ENCODE peak calls at places on chromosomes 3 and 15, in four cellular contexts. One of them, this sample, is unnamed.

GRCh38 chr3:55309336-55309735 is 177.8 kb downstream of the WNT5A start:
- DNase-seq in SK-N-SH: no peak
- DNase-seq in HepG2: no peak
- DNase-seq in GM12878: no peak
- DNase-seq in this sample: no peak

GRCh38 chr3:171768281-171768925 is 41.9 kb downstream of the PLD1 start:
- DNase-seq in HepG2: no peak
- DNase-seq in GM12878: no peak
- DNase-seq in SK-N-SH: no peak
- DNase-seq in this sample: no peak

GRCh38 chr3:127287840-127288239 is at the start of gene PRR20G:
- DNase-seq in SK-N-SH: no peak
- DNase-seq in GM12878: no peak
- DNase-seq in HepG2: no peak
- DNase-seq in this sample: no peak

GRCh38 chr3:14118400-14119165 is 6.1 kb downstream of the CHCHD4 start:
- DNase-seq in SK-N-SH: no peak
- DNase-seq in GM12878: no peak
- DNase-seq in HepG2: peak; percentile 93
- DNase-seq in this sample: peak; percentile 3

GRCh38 chr15:63503739-63504246 is 600 bp upstream of the USP3 start:
- DNase-seq in SK-N-SH: peak; percentile 44
- DNase-seq in HepG2: peak; percentile 71
- DNase-seq in GM12878: no peak
- DNase-seq in this sample: peak; percentile 69

GRCh38 chr15:44798815-44799214 is 62.5 kb downstream of the TRIM69 start:
- DNase-seq in SK-N-SH: peak; percentile 44
- DNase-seq in HepG2: peak; percentile 15
- DNase-seq in GM12878: no peak
- DNase-seq in this sample: peak; percentile 41

GRCh38 chr3:122515020-122515468 is 305 bp upstream of the KPNA1 start:
- DNase-seq in SK-N-SH: no peak
- DNase-seq in HepG2: no peak
- DNase-seq in GM12878: no peak
- DNase-seq in this sample: no peak

GRCh38 chr15:55003900-55004879 is 192.6 kb downstream of the RSL24D1 start:
- DNase-seq in HepG2: no peak
- DNase-seq in SK-N-SH: no peak
- DNase-seq in GM12878: no peak
- DNase-seq in this sample: peak; percentile 3

GRCh38 chr3:107217161-107217560 is 160.1 kb upstream of the CCDC54 start:
- DNase-seq in GM12878: no peak
- DNase-seq in SK-N-SH: no peak
- DNase-seq in HepG2: no peak
- DNase-seq in this sample: no peak

GRCh38 chr15:73924258-73924921 is 1.9 kb upstream of the LOXL1 start:
- DNase-seq in GM12878: no peak
- DNase-seq in HepG2: no peak
- DNase-seq in SK-N-SH: no peak
- DNase-seq in this sample: no peak

GRCh38 chr3:161475905-161476304 is 20.7 kb upstream of the OTOL1 start:
- DNase-seq in HepG2: peak; percentile 50
- DNase-seq in SK-N-SH: peak; percentile 5
- DNase-seq in GM12878: no peak
- DNase-seq in this sample: no peak

GRCh38 chr3:188567478-188568195 is 413.7 kb downstream of the LPP start:
- DNase-seq in HepG2: peak; percentile 20
- DNase-seq in GM12878: no peak
- DNase-seq in SK-N-SH: no peak
- DNase-seq in this sample: no peak
- TF ChIP-seq ZBTB33 in HepG2: no peak
- TF ChIP-seq ZBTB33 in GM12878: no peak
- TF ChIP-seq ZBTB33 in SK-N-SH: no peak
- TF ChIP-seq ZBTB33 in this sample: no peak

DNA sequence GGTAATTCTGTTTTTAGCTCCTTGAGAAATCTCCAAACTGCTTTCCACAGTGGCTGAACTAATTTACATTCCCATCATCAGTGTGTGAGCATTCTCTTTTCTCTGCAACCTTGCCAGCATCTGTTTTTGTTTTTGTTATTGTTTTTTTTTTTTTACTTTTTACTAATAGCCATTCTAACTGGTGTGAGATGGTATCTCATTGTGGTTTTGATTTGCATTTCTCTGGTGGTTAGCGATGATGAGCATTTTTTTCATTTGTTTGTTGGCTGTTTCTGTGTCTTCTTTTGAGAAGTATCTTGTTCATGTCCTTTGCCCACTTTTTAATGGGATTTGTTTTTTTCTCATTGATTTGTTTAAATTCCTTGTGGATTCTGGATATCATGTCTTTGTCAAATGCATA is 129.7 kb upstream of the ABHD17C start:
- DNase-seq in GM12878: no peak
- DNase-seq in HepG2: no peak
- DNase-seq in SK-N-SH: no peak
- DNase-seq in this sample: no peak
- TF ChIP-seq TAF1 in GM12878: no peak
- TF ChIP-seq TAF1 in HepG2: no peak
- TF ChIP-seq TAF1 in SK-N-SH: no peak
- TF ChIP-seq TAF1 in this sample: no peak

GRCh38 chr3:34268032-34268760 is 469.8 kb downstream of the PDCD6IP start:
- DNase-seq in SK-N-SH: no peak
- DNase-seq in GM12878: no peak
- DNase-seq in HepG2: no peak
- DNase-seq in this sample: peak; percentile 30
- TF ChIP-seq ZBTB33 in SK-N-SH: no peak
- TF ChIP-seq ZBTB33 in GM12878: no peak
- TF ChIP-seq ZBTB33 in HepG2: no peak
- TF ChIP-seq ZBTB33 in this sample: no peak

GRCh38 chr3:143661677-143662076 is 186.6 kb downstream of the SLC9A9 start:
- DNase-seq in GM12878: no peak
- DNase-seq in HepG2: no peak
- DNase-seq in SK-N-SH: no peak
- DNase-seq in this sample: no peak

GRCh38 chr3:143654906-143655305 is 193.4 kb downstream of the SLC9A9 start:
- DNase-seq in HepG2: no peak
- DNase-seq in GM12878: no peak
- DNase-seq in SK-N-SH: no peak
- DNase-seq in this sample: no peak

GRCh38 chr3:143658116-143658515 is 190.2 kb downstream of the SLC9A9 start:
- DNase-seq in HepG2: no peak
- DNase-seq in GM12878: no peak
- DNase-seq in SK-N-SH: no peak
- DNase-seq in this sample: no peak

GRCh38 chr3:143657391-143657790 is 190.9 kb downstream of the SLC9A9 start:
- DNase-seq in HepG2: no peak
- DNase-seq in GM12878: no peak
- DNase-seq in SK-N-SH: no peak
- DNase-seq in this sample: no peak

GRCh38 chr3:143658869-143659268 is 189.4 kb downstream of the SLC9A9 start:
- DNase-seq in GM12878: no peak
- DNase-seq in SK-N-SH: no peak
- DNase-seq in HepG2: no peak
- DNase-seq in this sample: no peak
- TF ChIP-seq TAF1 in GM12878: no peak
- TF ChIP-seq TAF1 in SK-N-SH: no peak
- TF ChIP-seq TAF1 in HepG2: no peak
- TF ChIP-seq TAF1 in this sample: no peak

This sample was measured in K562.